ENCODE peak calls at places on chromosomes 7 and 10, in four cellular contexts. E is GM12878, I is K562, W is HepG2. V is an unnamed sample. For H4K20me1, the result is how much of the 10 kb centered on the place peaks cover.

GRCh38 chr7:46606771-46607170 is 685.7 kb upstream of the IGFBP3 start:
- DNase-seq in E (no peak), I (no peak), W (no peak), V (no peak)

GRCh38 chr7:140869430-140869829 is 55.3 kb downstream of the BRAF start:
- DNase-seq in E (no peak), I (no peak), W (no peak), V (no peak)

GRCh38 chr7:37427276-37427940 is 21.3 kb downstream of the ELMO1 start:
- DNase-seq in E (no peak), I (no peak), W (no peak), V (no peak)

GRCh38 chr7:137546009-137546408 is 202.5 kb upstream of the PTN start:
- DNase-seq in E (no peak), I (no peak), W (no peak), V (no peak)

GRCh38 chr10:125201108-125201524 is 40.8 kb upstream of the CTBP2 start:
- DNase-seq in E (peak), I (no peak), W (no peak), V (no peak)

GRCh38 chr7:95660023-95660434 is 63.7 kb upstream of the PDK4 start:
- DNase-seq in E (no peak), I (no peak), W (no peak), V (no peak)

GRCh38 chr10:130038611-130039109 is 72.0 kb downstream of the C10orf143 start:
- DNase-seq in E (no peak), I (no peak), W (no peak), V (no peak)

GRCh38 chr7:82507365-82507975 is 63.9 kb upstream of the CACNA2D1 start:
- DNase-seq in E (no peak), I (no peak), W (no peak), V (peak)

GRCh38 chr7:82234457-82235049 is 209.0 kb downstream of the CACNA2D1 start:
- DNase-seq in E (no peak), I (peak), W (peak), V (peak)

GRCh38 chr10:77637474-77637985 is at the start of gene KCNMA1:
- DNase-seq in E (no peak), I (no peak), W (no peak), V (peak)

GRCh38 chr10:52635651-52636050 is 136.9 kb downstream of the MBL2 start:
- DNase-seq in E (no peak), I (no peak), W (no peak), V (no peak)

GRCh38 chr10:71742301-71743098 is 22.9 kb upstream of the C10orf105 start:
- DNase-seq in E (no peak), I (peak), W (no peak), V (no peak)

GRCh38 chr10:86684305-86684704 is 16.0 kb downstream of the LDB3 start:
- DNase-seq in E (no peak), I (peak), W (no peak), V (peak)

GRCh38 chr10:127715249-127715648 is 21.7 kb upstream of the FOXI2 start:
- DNase-seq in E (no peak), I (no peak), W (no peak), V (peak)

GRCh38 chr7:44114586-44115310 is 8.6 kb downstream of the POLD2 start:
- DNase-seq in E (no peak), I (no peak), W (no peak), V (no peak)

GRCh38 chr7:137970263-137970975 is 31.5 kb downstream of the CREB3L2 start:
- DNase-seq in E (no peak), I (no peak), W (no peak), V (no peak)

GRCh38 chr10:18260308-18260971 is 120.2 kb downstream of the CACNB2 start:
- DNase-seq in E (no peak), I (no peak), W (no peak), V (peak)

GRCh38 chr10:101772895-101773761 is 2.8 kb downstream of the FGF8 start:
- DNase-seq in E (no peak), I (no peak), W (no peak), V (peak)

GRCh38 chr7:30543815-30544525 is 39.3 kb upstream of the GGCT start:
- DNase-seq in E (no peak), I (no peak), W (no peak), V (no peak)

GRCh38 chr10:42690449-42691360 is 52.3 kb upstream of the ZNF33B start:
- DNase-seq in E (no peak), I (peak), W (peak), V (peak)

GRCh38 chr7:25619963-25620799 is 391.9 kb upstream of the NPVF start:
- DNase-seq in E (no peak), I (peak), W (no peak), V (no peak)

GRCh38 chr7:43195256-43195655 is 82.8 kb downstream of the HECW1 start:
- DNase-seq in E (no peak), I (no peak), W (no peak), V (no peak)

GRCh38 chr7:153258686-153259085 is 499.1 kb downstream of the ACTR3B start:
- DNase-seq in E (no peak), I (no peak), W (no peak), V (peak)

GRCh38 chr10:96661632-96662031 is 58.7 kb downstream of the PIK3AP1 start:
- DNase-seq in E (no peak), I (no peak), W (no peak), V (no peak)

GRCh38 chr7:1967512-1968396 is 265.0 kb downstream of the MAD1L1 start:
- DNase-seq in E (no peak), I (no peak), W (no peak), V (no peak)

GRCh38 chr7:107355616-107356015 is 114.2 kb upstream of the GPR22 start:
- DNase-seq in E (no peak), I (no peak), W (no peak), V (no peak)

GRCh38 chr7:123966936-123967335 is 41.9 kb downstream of the SPAM1 start:
- DNase-seq in E (no peak), I (peak), W (no peak), V (peak)

GRCh38 chr10:126854726-126855125 is 50.5 kb upstream of the DOCK1 start:
- DNase-seq in E (no peak), I (no peak), W (no peak), V (no peak)

GRCh38 chr10:81882011-81882410 is 7.0 kb downstream of the NRG3 start:
- DNase-seq in E (no peak), I (no peak), W (no peak), V (no peak)

GRCh38 chr7:28106316-28106957 is 74.2 kb downstream of the JAZF1 start:
- DNase-seq in E (no peak), I (no peak), W (no peak), V (no peak)

GRCh38 chr7:101555269-101555920 is 73.7 kb downstream of the MYL10 start:
- DNase-seq in E (no peak), I (no peak), W (no peak), V (no peak)

GRCh38 chr7:103658055-103659010 is 212.3 kb upstream of the SLC26A5 start:
- DNase-seq in E (no peak), I (peak), W (peak), V (no peak)

GRCh38 chr7:157006829-157007469 is 3.5 kb downstream of the MNX1 start:
- DNase-seq in E (no peak), I (no peak), W (no peak), V (no peak)

GRCh38 chr7:157006205-157006747 is 4.2 kb downstream of the MNX1 start:
- DNase-seq in E (no peak), I (no peak), W (no peak), V (peak)

GRCh38 chr7:157008206-157009169 is 2.0 kb downstream of the MNX1 start:
- DNase-seq in E (no peak), I (no peak), W (no peak), V (peak)

GRCh38 chr7:157009170-157009777 is 1.2 kb downstream of the MNX1 start:
- DNase-seq in E (no peak), I (no peak), W (peak), V (no peak)

DNA sequence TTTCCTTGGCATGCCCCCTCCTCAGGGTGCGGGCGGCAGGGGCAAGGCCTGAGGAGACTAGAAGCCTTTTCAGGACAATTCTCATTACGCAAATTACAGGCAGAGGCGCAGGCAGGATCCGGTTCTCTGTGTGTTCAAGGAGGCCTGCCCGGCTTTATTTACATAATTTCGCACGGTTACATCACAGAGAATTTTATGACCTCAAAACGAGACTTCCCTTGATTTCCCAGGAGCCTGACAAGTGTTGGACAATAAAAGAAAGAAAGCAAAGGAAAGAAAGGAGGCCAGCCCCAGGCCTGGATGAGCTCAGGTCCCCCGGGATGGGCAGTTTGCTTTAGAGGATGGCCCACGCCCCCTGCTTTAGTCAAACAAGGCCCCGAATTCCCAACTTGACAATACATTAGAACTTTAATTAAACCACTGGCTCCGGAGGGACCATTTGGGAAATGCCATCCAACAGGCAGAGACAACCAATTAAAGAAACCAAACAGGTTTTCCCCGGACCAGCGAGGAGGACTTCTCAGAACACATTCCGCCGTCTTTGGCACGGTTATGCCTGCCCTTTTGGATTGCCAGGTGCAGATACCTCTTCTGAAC is 2.9 kb downstream of the MNX1 start:
- DNase-seq in E (no peak), I (no peak), W (no peak), V (peak)
- H4K20me1 ChIP-seq in E (under half), I (under half), W (under half), V (under half)

DNA sequence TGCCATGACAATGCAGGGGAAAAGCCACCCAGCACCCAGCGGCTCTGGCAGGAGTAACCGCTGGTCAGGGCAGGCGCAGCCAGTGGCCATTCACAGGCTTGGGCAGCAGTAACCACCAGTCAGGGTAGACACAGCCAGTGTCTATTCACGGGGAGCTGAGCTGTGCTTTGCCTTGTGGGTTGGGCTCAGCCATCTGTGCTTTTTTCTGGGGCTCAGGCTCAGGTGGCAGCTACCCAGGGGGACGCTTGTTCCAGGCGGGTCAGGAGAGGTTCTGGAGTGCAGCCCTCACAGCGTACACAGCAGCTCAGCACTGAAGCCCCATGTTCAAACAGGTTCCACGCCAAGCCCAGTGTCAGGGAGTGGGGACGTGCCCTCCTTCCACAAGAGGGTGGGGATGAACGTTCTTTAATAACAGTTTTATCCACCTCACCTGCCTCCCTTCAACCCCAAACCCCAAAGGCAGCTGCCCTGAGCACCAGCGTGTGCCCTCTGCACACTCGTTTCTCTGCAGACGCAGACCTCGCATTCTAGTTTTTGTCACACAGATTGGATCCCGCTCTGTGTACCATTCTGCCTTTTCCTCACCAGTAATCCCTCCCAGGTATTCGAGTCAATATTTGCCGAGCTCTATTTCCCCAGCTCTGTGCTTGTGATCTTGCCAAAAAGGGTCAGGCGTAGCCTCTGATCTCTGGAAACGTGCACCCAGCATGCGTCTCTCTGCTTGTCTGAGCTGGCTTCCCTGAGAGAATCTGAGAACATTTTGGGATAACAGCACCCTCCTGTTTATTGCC is 28.7 kb downstream of the FOXL3 start:
- DNase-seq in E (no peak), I (no peak), W (peak), V (no peak)
- TF ChIP-seq CREB1 in E (no peak), I (no peak), W (no peak), V (no peak)

GRCh38 chr7:134290286-134290685 is 26.4 kb downstream of the SLC35B4 start:
- DNase-seq in E (no peak), I (no peak), W (no peak), V (no peak)

GRCh38 chr7:134288265-134288664 is 28.5 kb downstream of the SLC35B4 start:
- DNase-seq in E (no peak), I (no peak), W (no peak), V (no peak)

GRCh38 chr7:134297489-134297888 is 19.2 kb downstream of the SLC35B4 start:
- DNase-seq in E (no peak), I (no peak), W (no peak), V (no peak)

GRCh38 chr7:134289423-134289822 is 27.3 kb downstream of the SLC35B4 start:
- DNase-seq in E (no peak), I (no peak), W (no peak), V (no peak)

DNA sequence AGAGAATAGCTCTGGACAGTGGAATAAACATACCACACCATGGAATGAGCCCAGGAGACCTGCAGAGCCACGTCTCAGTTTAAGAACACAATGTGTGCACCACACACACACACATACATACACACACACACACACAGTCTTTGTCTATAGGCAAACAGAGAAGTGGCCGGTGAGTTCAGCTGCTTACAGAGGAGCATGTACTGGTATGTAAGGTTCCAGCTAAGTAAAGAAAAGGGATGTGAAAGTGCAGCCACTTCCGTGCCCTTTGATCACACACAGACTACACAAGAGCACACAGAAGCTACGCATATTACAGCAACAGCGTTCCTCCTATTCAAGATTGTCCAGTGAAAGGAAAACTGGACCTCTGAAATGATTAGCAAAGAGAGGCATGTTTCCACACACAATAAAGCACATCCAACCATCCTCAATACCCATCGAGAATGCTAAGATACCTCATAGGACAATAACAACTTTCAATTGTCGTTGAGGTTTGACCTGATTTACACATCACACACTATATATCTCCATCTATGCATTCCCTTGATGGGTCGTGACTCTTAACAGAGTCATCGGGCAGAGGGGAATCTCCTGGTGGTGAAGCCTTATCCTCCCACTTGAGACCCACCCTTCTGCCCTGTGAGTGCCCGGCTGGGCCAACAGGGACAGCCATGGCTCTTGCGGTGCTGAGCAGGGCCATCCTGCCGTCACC is 23.5 kb downstream of the SLC35B4 start:
- DNase-seq in E (peak), I (no peak), W (peak), V (no peak)
- TF ChIP-seq JUNB in E (no peak), I (no peak), W (no peak), V (no peak)

GRCh38 chr7:5351508-5352265 is 68.9 kb downstream of the SLC29A4 start:
- DNase-seq in E (no peak), I (no peak), W (no peak), V (peak)
- H4K20me1 ChIP-seq in E (under half), I (under half), W (under half), V (under half)

DNA sequence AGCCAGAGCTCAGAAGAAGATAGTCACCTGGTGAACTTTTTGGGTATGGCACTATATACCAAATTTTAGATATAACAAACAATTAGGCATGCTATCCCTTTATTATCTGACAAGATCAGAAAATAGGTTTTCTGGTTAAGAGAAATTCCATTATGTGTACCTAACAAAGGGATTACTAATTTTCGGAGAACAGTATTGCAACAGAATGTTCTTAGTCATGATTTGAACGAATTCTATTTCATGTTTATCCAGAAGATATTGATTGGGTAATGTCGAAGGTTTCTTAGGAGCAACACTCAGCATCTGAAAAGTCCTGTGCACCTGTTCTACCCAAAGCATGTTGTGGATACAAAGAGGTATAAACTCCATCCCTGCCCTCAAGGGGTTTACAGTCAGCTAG is 36.5 kb downstream of the WBP1L start:
- DNase-seq in E (no peak), I (no peak), W (no peak), V (no peak)
- TF ChIP-seq CREB1 in E (no peak), I (no peak), W (no peak), V (no peak)

GRCh38 chr10:62637249-62638061 is 167.1 kb upstream of the ADO start:
- DNase-seq in E (peak), I (no peak), W (peak), V (no peak)

GRCh38 chr10:62639139-62639538 is 165.4 kb upstream of the ADO start:
- DNase-seq in E (no peak), I (no peak), W (no peak), V (no peak)

GRCh38 chr10:62635127-62635526 is 169.4 kb upstream of the ADO start:
- DNase-seq in E (no peak), I (no peak), W (no peak), V (no peak)

GRCh38 chr10:62638062-62638477 is 166.4 kb upstream of the ADO start:
- DNase-seq in E (peak), I (no peak), W (no peak), V (no peak)

DNA sequence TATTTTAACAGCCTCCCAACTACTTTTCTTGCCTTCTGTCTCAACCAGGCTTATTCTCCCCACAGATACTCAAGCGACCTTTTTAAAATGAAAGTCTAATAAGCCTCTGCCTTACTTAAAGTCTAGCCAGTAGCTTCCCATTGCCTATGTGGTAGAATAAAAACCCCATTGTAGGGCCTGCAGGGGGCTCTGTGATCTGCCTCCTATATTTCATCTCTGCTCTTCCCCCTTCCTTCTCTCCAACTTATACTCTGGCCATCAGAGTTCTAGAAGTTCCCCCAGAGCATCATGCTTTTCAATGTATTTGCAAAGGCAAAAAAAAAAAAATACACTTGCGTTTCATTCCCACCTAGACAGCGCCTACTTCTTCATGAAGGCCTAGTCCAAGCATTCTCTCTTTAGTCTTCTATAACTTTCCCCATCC is 167.7 kb upstream of the ADO start:
- DNase-seq in E (no peak), I (no peak), W (no peak), V (peak)
- TF ChIP-seq JUNB in E (no peak), I (no peak), W (no peak), V (no peak)

GRCh38 chr7:96996937-96997511 is 8.3 kb upstream of the DLX6 start:
- DNase-seq in E (no peak), I (no peak), W (no peak), V (no peak)
- H4K20me1 ChIP-seq in E (under half), I (under half), W (under half), V (under half)

DNA sequence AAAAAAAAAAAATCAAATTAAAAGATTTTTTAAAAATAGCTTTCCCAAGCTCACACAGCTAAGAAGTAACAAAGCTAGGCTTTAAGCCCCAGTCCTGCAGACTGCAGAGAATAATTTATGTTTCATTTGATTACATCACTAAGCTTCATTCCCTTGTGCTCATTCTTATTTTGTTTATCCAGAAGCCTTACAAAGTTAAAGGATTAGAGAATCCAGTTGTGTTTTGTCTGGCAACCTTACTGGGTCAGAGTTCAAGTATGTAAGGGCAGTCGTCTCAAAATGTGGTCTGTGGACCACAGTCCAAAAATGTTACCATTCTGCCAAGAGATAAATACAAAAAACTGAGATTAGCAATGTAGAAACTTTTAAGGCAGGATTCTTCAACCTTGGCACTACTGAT is 32.1 kb upstream of the EZH2 start:
- DNase-seq in E (no peak), I (no peak), W (no peak), V (no peak)
- TF ChIP-seq CREB1 in E (no peak), I (no peak), W (no peak), V (no peak)